ENCODE peak calls at places on chromosome 7, in eight cellular contexts. W is osteoblast, C is IMR-90, N is ovary, O is cardiac muscle cell, M is psoas muscle, R is colonic mucosa, Q is AG04450. I is an unnamed sample.

GRCh38 chr7:140621326-140622035 is 19.1 kb downstream of the DENND2A start:
- DNase-seq in R (no peak), C (peak), N (no peak), Q (no peak), M (no peak), W (no peak), O (no peak), I (no peak)

GRCh38 chr7:44162179-44162578 is 21.0 kb upstream of the MYL7 start:
- DNase-seq in Q (no peak), N (no peak), C (no peak), R (no peak), W (no peak), M (no peak), O (peak), I (no peak)

GRCh38 chr7:38398725-38399321 is 125.4 kb upstream of the TARP start:
- DNase-seq in O (peak), N (peak), R (peak), W (peak), C (peak), Q (peak), M (peak), I (no peak)

GRCh38 chr7:44639701-44640321 is 33.4 kb downstream of the OGDH start:
- DNase-seq in R (peak), N (peak), W (peak), Q (peak), M (peak), C (peak), O (peak), I (peak)

GRCh38 chr7:16634292-16634738 is 11.2 kb downstream of the ANKMY2 start:
- DNase-seq in N (no peak), M (peak), O (peak), R (peak), W (no peak), Q (no peak), C (no peak), I (no peak)

GRCh38 chr7:46153583-46153950 is 232.5 kb upstream of the IGFBP3 start:
- DNase-seq in W (no peak), C (no peak), N (no peak), O (no peak), Q (no peak), M (no peak), R (no peak), I (no peak)

GRCh38 chr7:14321947-14322346 is 332.5 kb upstream of the ETV1 start:
- DNase-seq in W (peak), Q (no peak), N (no peak), M (no peak), R (no peak), C (no peak), O (no peak), I (no peak)

GRCh38 chr7:31455844-31456243 is 58.0 kb upstream of the ITPRID1 start:
- DNase-seq in W (no peak), M (no peak), O (no peak), Q (no peak), R (no peak), N (no peak), C (no peak), I (no peak)

GRCh38 chr7:19663816-19664531 is 44.9 kb downstream of the POLR1F start:
- DNase-seq in N (no peak), C (no peak), Q (no peak), R (no peak), O (no peak), M (no peak), W (no peak), I (no peak)

GRCh38 chr7:154841731-154842331 is 161.1 kb downstream of the PAXIP1 start:
- DNase-seq in O (no peak), R (no peak), M (no peak), N (no peak), Q (no peak), W (no peak), C (no peak), I (no peak)

GRCh38 chr7:46134385-46134784 is 213.3 kb upstream of the IGFBP3 start:
- DNase-seq in Q (no peak), C (no peak), M (no peak), N (no peak), R (no peak), W (no peak), O (no peak), I (no peak)

GRCh38 chr7:46544396-46545008 is 623.4 kb upstream of the IGFBP3 start:
- DNase-seq in N (no peak), R (no peak), O (peak), C (peak), M (no peak), Q (peak), W (no peak), I (peak)

GRCh38 chr7:77393261-77393660 is 22.9 kb downstream of the GSAP start:
- DNase-seq in C (peak), W (no peak), O (no peak), R (no peak), Q (no peak), N (no peak), M (no peak), I (no peak)

GRCh38 chr7:15905251-15906040 is 219.0 kb upstream of the MEOX2 start:
- DNase-seq in R (no peak), N (no peak), O (no peak), Q (no peak), W (no peak), C (no peak), M (no peak), I (no peak)

GRCh38 chr7:132475669-132476116 is 100.6 kb downstream of the PLXNA4 start:
- DNase-seq in W (no peak), N (no peak), C (no peak), Q (no peak), M (no peak), O (no peak), R (no peak), I (no peak)

GRCh38 chr7:93327006-93327633 is 95.0 kb downstream of the VPS50 start:
- DNase-seq in C (peak), O (peak), M (no peak), N (no peak), Q (peak), W (peak), R (no peak), I (peak)

GRCh38 chr7:37666026-37666780 is 17.4 kb upstream of the GPR141 start:
- DNase-seq in W (no peak), R (no peak), C (no peak), M (no peak), Q (no peak), N (no peak), O (no peak), I (no peak)

GRCh38 chr7:50142421-50143113 is 49.5 kb upstream of the ZPBP start:
- DNase-seq in R (no peak), M (no peak), W (no peak), Q (no peak), O (peak), N (no peak), C (peak), I (no peak)

GRCh38 chr7:107615910-107616680 is 36.0 kb downstream of the BCAP29 start:
- DNase-seq in R (no peak), M (no peak), O (no peak), N (no peak), C (peak), Q (no peak), W (peak), I (no peak)

GRCh38 chr7:139105037-139105382 is 4.5 kb downstream of the ZC3HAV1 start:
- DNase-seq in O (no peak), C (no peak), M (no peak), N (no peak), W (no peak), R (no peak), Q (no peak), I (no peak)

GRCh38 chr7:35037526-35038339 is 448 bp upstream of the DPY19L1 start:
- DNase-seq in Q (peak), M (peak), N (peak), W (peak), R (peak), C (peak), O (peak), I (peak)

GRCh38 chr7:46139079-46139478 is 218.0 kb upstream of the IGFBP3 start:
- DNase-seq in W (peak), O (peak), Q (peak), M (no peak), R (no peak), N (no peak), C (peak), I (peak)

GRCh38 chr7:31432166-31432565 is 81.7 kb upstream of the ITPRID1 start:
- DNase-seq in M (no peak), O (peak), N (no peak), R (no peak), W (no peak), C (no peak), Q (no peak), I (no peak)

GRCh38 chr7:65387893-65388292 is 14.2 kb downstream of the ZNF92 start:
- DNase-seq in R (no peak), M (no peak), N (no peak), O (no peak), W (no peak), Q (no peak), C (no peak), I (no peak)

GRCh38 chr7:37450035-37450434 is 1.4 kb upstream of the ELMO1 start:
- DNase-seq in N (no peak), O (no peak), R (no peak), C (no peak), Q (no peak), M (no peak), W (no peak), I (no peak)

GRCh38 chr7:130421685-130422084 is 19.1 kb downstream of the CEP41 start:
- DNase-seq in W (no peak), M (no peak), R (no peak), N (no peak), O (peak), C (peak), Q (no peak), I (no peak)

GRCh38 chr7:131322046-131322445 is 5.6 kb upstream of the MKLN1 start:
- DNase-seq in W (no peak), M (no peak), C (no peak), N (no peak), R (no peak), Q (no peak), O (no peak), I (no peak)

GRCh38 chr7:74405191-74405898 is 48.4 kb upstream of the GTF2IRD1 start:
- DNase-seq in N (peak), R (no peak), O (no peak), M (no peak), W (peak), C (no peak), Q (no peak), I (no peak)

GRCh38 chr7:37732253-37732652 is 48.7 kb downstream of the GPR141 start:
- DNase-seq in M (peak), Q (no peak), C (no peak), N (peak), R (peak), W (no peak), O (peak), I (no peak)

GRCh38 chr7:4612939-4613841 is 68.9 kb upstream of the FOXK1 start:
- DNase-seq in Q (no peak), C (peak), R (no peak), M (no peak), N (no peak), W (peak), O (peak), I (no peak)

GRCh38 chr7:44306608-44307007 is 18.8 kb downstream of the CAMK2B start:
- DNase-seq in O (no peak), R (peak), C (no peak), N (no peak), Q (no peak), W (peak), M (no peak), I (no peak)

GRCh38 chr7:5414876-5415275 is 8.8 kb downstream of the TNRC18 start:
- DNase-seq in M (no peak), O (no peak), R (no peak), C (no peak), Q (no peak), N (no peak), W (peak), I (peak)

GRCh38 chr7:105932835-105933477 is 30.1 kb upstream of the CDHR3 start:
- DNase-seq in N (no peak), R (peak), O (peak), M (peak), Q (peak), C (peak), W (peak), I (peak)

GRCh38 chr7:135672560-135673359 is 10.4 kb downstream of the STMP1 start:
- DNase-seq in C (peak), N (peak), W (peak), R (peak), M (no peak), Q (peak), O (peak), I (no peak)

GRCh38 chr7:125561006-125561405 is 631.4 kb upstream of the POT1 start:
- DNase-seq in M (no peak), Q (no peak), R (no peak), C (no peak), W (no peak), O (no peak), N (no peak), I (no peak)

GRCh38 chr7:140673063-140673769 is 471 bp downstream of the ADCK2 start:
- DNase-seq in C (no peak), W (no peak), M (peak), N (peak), Q (no peak), R (peak), O (no peak), I (no peak)

GRCh38 chr7:134701272-134701671 is 54.6 kb downstream of the BPGM start:
- DNase-seq in W (peak), Q (no peak), C (peak), M (no peak), O (peak), R (no peak), N (no peak), I (no peak)

GRCh38 chr7:36084485-36085091 is 68.5 kb upstream of the EEPD1 start:
- DNase-seq in W (peak), N (peak), O (peak), C (peak), M (peak), R (peak), Q (no peak), I (peak)
- H3K4me3 ChIP-seq in W (no peak), N (no peak), O (no peak), C (no peak), M (no peak), R (no peak), Q (no peak), I (no peak)

DNA sequence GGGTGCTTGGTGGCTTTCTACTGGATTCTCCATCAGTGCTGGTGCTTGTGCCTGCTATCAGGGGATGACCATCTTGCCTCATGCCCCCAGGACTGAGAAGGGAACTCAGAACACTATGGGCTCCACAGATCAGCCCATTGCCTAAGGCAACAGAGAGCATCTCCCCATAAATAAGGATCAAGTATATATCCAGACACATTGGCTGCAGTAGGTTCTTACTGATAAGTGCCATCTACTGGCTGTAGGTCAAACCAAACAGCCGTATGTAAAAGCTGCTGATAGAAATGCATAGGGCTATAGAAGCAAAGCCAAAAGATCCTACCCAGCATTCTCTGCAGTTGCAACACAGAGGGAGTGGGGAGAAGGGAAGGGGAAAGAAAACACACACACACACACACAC is 153.7 kb downstream of the CDK14 start:
- DNase-seq in W (no peak), R (no peak), M (no peak), Q (no peak), N (no peak), C (peak), O (peak), I (no peak)
- TF ChIP-seq CTCF in W (peak), R (no peak), M (no peak), Q (peak), N (no peak), C (peak), O (peak), I (peak)

GRCh38 chr7:1650363-1651030 is 19.6 kb upstream of the ELFN1 start:
- DNase-seq in C (no peak), R (no peak), O (no peak), N (no peak), Q (no peak), W (peak), M (peak), I (no peak)
- H3K4me3 ChIP-seq in C (no peak), R (no peak), O (no peak), N (no peak), Q (no peak), W (no peak), M (no peak), I (no peak)

DNA sequence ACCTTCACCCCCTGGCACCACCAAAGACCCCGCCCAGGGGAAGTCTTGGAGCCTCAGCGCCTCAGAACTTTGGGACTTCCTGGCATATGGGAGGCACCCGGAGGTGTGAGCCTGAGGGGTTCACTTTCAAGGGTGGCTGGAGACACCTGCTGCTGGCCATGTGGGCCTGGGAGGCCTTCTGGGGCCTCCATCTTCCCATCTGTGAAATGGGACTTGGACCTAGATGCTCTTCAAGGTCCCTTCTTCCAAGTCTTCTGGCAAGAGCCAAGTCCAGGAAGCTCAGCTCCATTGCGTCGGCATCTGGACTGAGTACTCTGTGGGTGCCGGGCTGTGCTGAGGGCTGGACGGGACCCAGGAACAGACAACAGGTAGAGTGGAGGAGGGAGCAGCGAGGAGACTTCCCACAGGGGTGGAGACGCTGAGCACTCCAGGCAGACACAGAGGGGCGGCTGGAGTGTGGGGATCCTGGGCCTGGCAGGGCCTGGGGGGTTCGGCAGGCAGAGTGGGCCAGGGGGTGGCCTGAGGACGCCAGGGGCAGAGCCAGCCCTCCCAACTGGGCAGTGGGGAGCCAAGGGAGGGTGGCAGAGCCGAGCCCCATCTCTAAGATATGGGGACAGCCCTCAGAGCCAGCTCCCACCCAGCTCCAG is 9.3 kb upstream of the LFNG start:
- DNase-seq in W (no peak), C (no peak), R (no peak), Q (no peak), N (no peak), O (no peak), M (no peak), I (no peak)
- TF ChIP-seq CTCF in W (no peak), C (no peak), R (no peak), Q (no peak), N (no peak), O (no peak), M (no peak), I (no peak)

DNA sequence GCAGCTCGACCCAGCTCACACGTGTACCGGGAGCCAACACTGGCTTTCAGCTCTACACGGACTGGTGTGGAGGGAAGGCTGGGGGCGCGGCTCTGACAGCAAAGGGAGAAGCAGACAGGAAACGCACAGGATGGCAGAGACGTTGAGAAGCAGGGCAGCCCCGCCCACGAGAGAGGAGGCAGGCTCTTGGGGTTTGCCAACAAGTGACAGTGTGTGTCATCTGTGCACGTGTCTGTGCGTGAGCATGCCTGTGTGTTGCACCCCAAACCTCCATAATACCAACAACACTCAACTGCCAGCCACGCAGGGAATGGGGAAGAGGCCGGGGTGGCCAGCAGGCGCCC is 64.4 kb upstream of the PDGFA start:
- DNase-seq in Q (no peak), C (no peak), M (no peak), R (peak), N (no peak), O (no peak), W (no peak), I (no peak)
- H3K4me3 ChIP-seq in Q (no peak), C (no peak), M (no peak), R (no peak), N (no peak), O (no peak), W (no peak), I (no peak)

DNA sequence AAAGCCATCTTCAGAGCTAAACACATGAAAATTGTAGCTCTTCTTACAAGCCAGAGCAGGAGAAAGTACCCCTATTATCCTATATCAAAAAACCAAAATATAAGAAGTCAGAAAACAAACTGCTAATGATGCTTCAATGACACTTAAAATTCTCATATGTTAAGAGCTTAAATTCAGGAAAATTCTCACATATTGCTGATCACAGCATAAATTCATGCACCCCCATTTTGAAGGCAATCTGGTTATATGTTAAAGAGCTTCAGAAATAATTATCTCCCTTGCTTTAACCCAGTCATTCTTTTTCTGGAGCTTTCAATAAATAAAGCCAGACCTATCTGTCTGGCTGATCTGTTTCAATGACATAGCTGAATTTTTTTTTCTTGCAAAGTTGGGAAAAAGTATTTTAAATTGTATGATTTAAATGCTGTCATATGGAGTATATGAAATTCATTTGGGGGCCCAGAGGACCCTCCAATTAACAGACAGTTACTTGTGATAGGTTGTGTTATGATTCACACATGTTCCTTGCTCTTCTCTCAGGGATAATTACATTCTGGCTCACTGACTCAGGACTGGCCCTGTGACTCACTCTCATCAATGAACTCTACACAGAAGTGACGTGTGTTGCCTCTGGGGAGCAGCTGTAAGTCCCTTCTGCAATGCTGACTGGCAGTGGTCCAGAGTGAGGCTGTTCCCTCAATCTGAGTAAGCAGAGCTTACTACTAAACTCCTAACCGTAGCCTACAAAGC is 85.2 kb downstream of the HGF start:
- DNase-seq in R (peak), N (peak), C (peak), Q (peak), O (peak), M (peak), W (peak), I (peak)
- TF ChIP-seq CTCF in R (no peak), N (no peak), C (no peak), Q (no peak), O (no peak), M (no peak), W (no peak), I (no peak)

GRCh38 chr7:22697322-22697859 is 29.6 kb upstream of the IL6 start:
- DNase-seq in N (no peak), Q (no peak), M (no peak), C (no peak), O (no peak), W (no peak), R (no peak), I (no peak)

GRCh38 chr7:22700559-22701002 is 26.4 kb upstream of the IL6 start:
- DNase-seq in W (peak), Q (no peak), R (no peak), O (peak), C (peak), M (no peak), N (no peak), I (no peak)

GRCh38 chr7:22696672-22697071 is 30.3 kb upstream of the IL6 start:
- DNase-seq in C (peak), N (no peak), M (no peak), Q (no peak), W (peak), R (no peak), O (peak), I (no peak)

GRCh38 chr7:22697897-22698645 is 28.9 kb upstream of the IL6 start:
- DNase-seq in Q (no peak), O (no peak), C (no peak), W (no peak), R (no peak), M (no peak), N (no peak), I (no peak)

GRCh38 chr7:22698762-22699161 is 28.2 kb upstream of the IL6 start:
- DNase-seq in N (no peak), M (no peak), W (no peak), R (no peak), C (no peak), O (no peak), Q (no peak), I (no peak)
- H3K4me3 ChIP-seq in N (no peak), M (no peak), W (no peak), R (no peak), C (no peak), O (no peak), Q (no peak), I (no peak)

GRCh38 chr7:151659219-151659618 is 139.5 kb upstream of the RHEB start:
- DNase-seq in Q (no peak), N (no peak), O (no peak), R (no peak), W (no peak), C (no peak), M (no peak), I (no peak)
- TF ChIP-seq CTCF in Q (no peak), N (no peak), O (no peak), R (no peak), W (no peak), C (no peak), M (no peak), I (no peak)